ENCODE peak calls at places on chromosome 21, in six cellular contexts. C is kidney, Y is neuronal stem cell, R is IMR-90, K is astrocyte, M is fibroblast of lung. F is an unnamed sample.

GRCh38 chr21:34795152-34796141 is 126.7 kb downstream of the CLIC6 start:
- DNase-seq in R (peak), Y (no peak), C (no peak), M (peak), K (peak), F (peak)

GRCh38 chr21:46191257-46191685 is 7.0 kb upstream of the SPATC1L start:
- DNase-seq in C (peak), Y (no peak), M (peak), K (peak), R (peak), F (peak)

GRCh38 chr21:32726742-32727477 is 903 bp downstream of the SYNJ1 start:
- DNase-seq in Y (peak), C (no peak), M (peak), K (no peak), R (peak), F (peak)

GRCh38 chr21:31974454-31974985 is 101.7 kb downstream of the HUNK start:
- DNase-seq in R (no peak), Y (no peak), K (no peak), C (no peak), M (no peak), F (no peak)

GRCh38 chr21:27776925-27777553 is 810.2 kb upstream of the ADAMTS5 start:
- DNase-seq in R (no peak), M (no peak), Y (no peak), C (peak), K (no peak), F (no peak)

GRCh38 chr21:35294231-35294898 is 245.3 kb upstream of the RUNX1 start:
- DNase-seq in M (no peak), K (no peak), Y (no peak), C (no peak), R (no peak), F (no peak)

GRCh38 chr21:34737115-34737514 is 68.3 kb downstream of the CLIC6 start:
- DNase-seq in R (no peak), Y (no peak), M (peak), C (no peak), K (peak), F (peak)

GRCh38 chr21:41008971-41009370 is 159.0 kb upstream of the BACE2 start:
- DNase-seq in R (no peak), Y (no peak), C (no peak), M (no peak), K (no peak), F (no peak)

GRCh38 chr21:33640697-33641338 is 723 bp downstream of the CRYZL1 start:
- DNase-seq in K (peak), Y (no peak), M (peak), R (peak), C (no peak), F (peak)

GRCh38 chr21:33403128-33403785 is at the start of gene IFNGR2:
- DNase-seq in M (no peak), K (no peak), R (no peak), C (peak), Y (peak), F (peak)

GRCh38 chr21:42234464-42235241 is 15.7 kb downstream of the ABCG1 start:
- DNase-seq in R (peak), K (peak), C (peak), Y (peak), M (peak), F (no peak)
- H3K9ac ChIP-seq in R (peak), K (peak), C (no peak), Y (peak), M (peak), F (peak)

GRCh38 chr21:44260791-44261190 is 906 bp downstream of the DNMT3L start:
- DNase-seq in R (no peak), K (no peak), M (no peak), Y (no peak), C (no peak), F (no peak)

GRCh38 chr21:44261675-44262295 is at the start of gene DNMT3L:
- DNase-seq in K (no peak), Y (no peak), M (no peak), C (peak), R (no peak), F (no peak)

GRCh38 chr21:44259082-44259705 is 2.5 kb downstream of the DNMT3L start:
- DNase-seq in M (peak), R (peak), C (peak), K (peak), Y (no peak), F (no peak)

GRCh38 chr21:44262338-44263048 is 796 bp upstream of the DNMT3L start:
- DNase-seq in R (no peak), M (no peak), C (peak), Y (no peak), K (no peak), F (no peak)

DNA sequence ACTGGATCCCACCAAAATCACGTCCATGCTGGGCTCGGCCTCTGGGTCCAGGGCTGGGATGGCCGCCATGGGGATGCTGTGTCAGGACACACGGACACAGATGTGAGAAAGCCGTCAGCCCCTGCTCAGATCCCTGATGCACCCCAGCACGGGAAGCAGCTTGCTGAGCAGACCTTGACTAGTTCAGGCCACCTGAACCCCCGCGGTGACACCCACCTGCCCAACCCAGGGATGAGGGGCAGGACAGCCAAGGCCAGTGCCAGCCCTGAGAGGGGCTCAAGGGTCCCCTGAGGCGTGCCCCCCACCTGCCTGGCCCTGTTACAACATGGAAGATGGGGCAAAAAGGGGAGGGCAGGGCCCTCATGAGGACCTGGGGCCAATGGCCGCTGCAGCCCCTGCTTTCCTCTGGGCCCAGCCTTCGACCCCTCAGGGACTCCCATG is 486 bp downstream of the DNMT3L start:
- DNase-seq in R (no peak), K (no peak), C (peak), M (no peak), Y (no peak), F (no peak)
- H3K9ac ChIP-seq in R (no peak), K (no peak), C (no peak), M (no peak), Y (peak), F (no peak)

GRCh38 chr21:43352138-43352537 is 74.8 kb downstream of the SIK1 start:
- DNase-seq in K (no peak), R (no peak), C (no peak), Y (no peak), M (no peak), F (no peak)

GRCh38 chr21:43354666-43355065 is 72.3 kb downstream of the SIK1 start:
- DNase-seq in K (no peak), M (no peak), C (no peak), R (no peak), Y (no peak), F (no peak)

GRCh38 chr21:43354016-43354420 is 72.9 kb downstream of the SIK1 start:
- DNase-seq in K (no peak), C (no peak), R (no peak), Y (no peak), M (no peak), F (no peak)

GRCh38 chr21:43352568-43353281 is 74.2 kb downstream of the SIK1 start:
- DNase-seq in K (no peak), C (no peak), Y (no peak), R (no peak), M (peak), F (no peak)

DNA sequence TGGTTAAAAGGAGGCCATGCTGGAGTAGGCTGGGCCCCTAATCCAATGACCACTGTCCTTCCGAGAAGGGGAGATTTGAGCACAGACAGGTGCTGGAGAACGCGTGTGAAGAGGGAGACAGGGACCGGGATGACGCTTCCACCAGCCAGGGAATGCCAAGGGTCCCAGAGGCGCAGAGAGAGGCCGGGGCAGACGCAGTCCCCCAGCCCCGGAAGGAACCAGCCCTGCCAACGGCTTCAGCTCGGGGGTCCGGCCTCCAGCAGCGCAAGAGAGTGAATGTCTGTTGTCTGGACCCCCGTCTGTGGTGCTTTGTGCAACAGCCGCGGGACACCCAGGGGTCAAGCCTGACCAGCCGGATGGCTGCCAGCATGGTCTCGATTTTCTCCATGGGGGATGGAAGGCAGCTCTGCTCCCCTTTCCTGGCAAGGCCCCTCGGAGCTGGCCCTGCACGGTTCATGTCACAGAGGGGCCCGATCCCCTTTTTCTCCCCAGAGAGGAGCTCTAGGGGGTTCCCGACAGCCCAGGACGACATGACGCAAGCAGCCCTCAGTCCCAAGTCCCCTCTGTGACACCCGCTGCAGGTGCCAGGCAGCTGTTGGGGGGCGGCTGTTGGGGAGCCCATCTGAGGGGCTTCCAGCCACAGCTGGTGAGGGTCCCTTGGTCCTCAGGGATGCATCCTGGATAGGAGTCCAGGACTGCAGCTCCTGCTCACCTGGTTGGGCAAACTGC is 73.5 kb downstream of the SIK1 start:
- DNase-seq in K (no peak), M (no peak), R (no peak), C (no peak), Y (no peak), F (no peak)
- H3K9ac ChIP-seq in K (no peak), M (no peak), R (no peak), C (no peak), Y (no peak), F (no peak)

DNA sequence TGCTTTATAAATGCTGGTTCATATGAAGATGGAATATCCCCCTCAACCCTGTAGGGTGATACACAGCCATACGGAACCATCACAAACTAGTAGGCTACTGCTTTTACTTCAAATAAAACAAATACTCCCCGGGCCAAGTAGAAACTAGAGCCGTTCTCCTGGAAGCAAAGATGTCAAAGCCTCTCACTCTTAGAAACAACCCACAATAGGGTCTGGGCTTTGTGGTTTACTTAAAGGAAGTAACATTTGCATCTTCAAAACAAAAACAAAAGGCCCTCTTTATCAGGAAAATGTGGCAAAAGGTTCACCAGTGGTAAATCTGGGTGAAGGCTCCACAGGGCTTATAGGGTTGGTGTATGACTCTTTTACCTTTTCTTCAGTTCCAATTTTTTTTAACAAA is 49.8 kb downstream of the HLCS start:
- DNase-seq in K (no peak), C (no peak), R (no peak), Y (no peak), M (no peak), F (no peak)
- H3K9ac ChIP-seq in K (peak), C (no peak), R (no peak), Y (no peak), M (no peak), F (no peak)

GRCh38 chr21:38768385-38769071 is 37.2 kb upstream of the ETS2 start:
- DNase-seq in M (peak), Y (no peak), K (peak), C (no peak), R (peak), F (peak)
- H3K9ac ChIP-seq in M (peak), Y (no peak), K (peak), C (no peak), R (peak), F (no peak)

GRCh38 chr21:44011774-44012473 is at the start of gene TRAPPC10:
- DNase-seq in Y (peak), M (peak), R (peak), K (peak), C (peak), F (peak)
- H3K9ac ChIP-seq in Y (peak), M (peak), R (peak), K (peak), C (peak), F (peak)

DNA sequence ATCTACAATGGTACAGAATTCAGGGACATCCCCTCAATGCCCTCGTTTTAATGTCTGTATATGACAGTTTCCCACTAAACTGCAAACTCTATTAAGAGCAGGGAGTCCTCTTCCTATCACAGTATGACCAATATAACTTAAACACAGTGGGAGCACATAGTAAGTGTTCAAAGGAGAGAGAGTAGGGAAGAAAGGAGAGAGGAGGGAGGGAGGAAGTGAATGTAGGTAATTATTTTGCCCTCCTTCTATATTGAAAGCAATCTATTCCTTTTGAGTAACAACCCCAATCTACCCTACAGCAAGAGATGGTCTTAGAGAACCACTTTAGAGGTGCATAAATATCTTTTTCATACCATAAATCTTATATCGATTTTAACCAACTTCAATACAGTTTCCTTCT is 121.4 kb downstream of the MRPL39 start:
- DNase-seq in C (no peak), K (no peak), Y (no peak), M (no peak), R (no peak), F (no peak)
- H3K9ac ChIP-seq in C (no peak), K (no peak), Y (no peak), M (no peak), R (no peak), F (no peak)

GRCh38 chr21:37413553-37414291 is 47.1 kb downstream of the DYRK1A start:
- DNase-seq in C (no peak), Y (no peak), M (no peak), K (no peak), R (no peak), F (no peak)
- H3K9ac ChIP-seq in C (no peak), Y (no peak), M (no peak), K (no peak), R (peak), F (peak)

F was measured in adipocyte.